ENCODE peak calls at places on chromosomes 2 and 18, in five cellular contexts. One of them, this sample, is unnamed.
A peak's percentile ranks its signal among the peaks of the same experiment; 100 is the strongest.

GRCh38 chr18:47981830-47982229 is 51.4 kb upstream of the SMAD2 start:
- DNase-seq in RWPE1: no peak
- DNase-seq in fibroblast of the aortic adventitia: no peak
- DNase-seq in HFF-Myc: no peak
- DNase-seq in WTC11: no peak
- DNase-seq in this sample: no peak

GRCh38 chr2:179265082-179265575 is 497 bp upstream of the SESTD1 start:
- DNase-seq in fibroblast of the aortic adventitia: peak; percentile 83
- DNase-seq in WTC11: no peak
- DNase-seq in HFF-Myc: no peak
- DNase-seq in RWPE1: no peak
- DNase-seq in this sample: no peak

GRCh38 chr2:219422944-219423534 is 4.9 kb downstream of the DES start:
- DNase-seq in WTC11: no peak
- DNase-seq in HFF-Myc: no peak
- DNase-seq in fibroblast of the aortic adventitia: no peak
- DNase-seq in RWPE1: no peak
- DNase-seq in this sample: no peak

GRCh38 chr2:178267660-178268059 is 73.3 kb downstream of the OSBPL6 start:
- DNase-seq in HFF-Myc: no peak
- DNase-seq in RWPE1: no peak
- DNase-seq in fibroblast of the aortic adventitia: no peak
- DNase-seq in WTC11: no peak
- DNase-seq in this sample: no peak

GRCh38 chr2:235204923-235205322 is 253.1 kb downstream of the SH3BP4 start:
- DNase-seq in fibroblast of the aortic adventitia: no peak
- DNase-seq in WTC11: no peak
- DNase-seq in HFF-Myc: no peak
- DNase-seq in RWPE1: no peak
- DNase-seq in this sample: no peak

GRCh38 chr2:44245068-44245861 is 30.0 kb upstream of the SLC3A1 start:
- DNase-seq in RWPE1: no peak
- DNase-seq in fibroblast of the aortic adventitia: no peak
- DNase-seq in HFF-Myc: no peak
- DNase-seq in WTC11: no peak
- DNase-seq in this sample: peak; percentile 78

GRCh38 chr2:117789505-117789904 is 25.0 kb upstream of the DDX18 start:
- DNase-seq in WTC11: no peak
- DNase-seq in RWPE1: no peak
- DNase-seq in HFF-Myc: no peak
- DNase-seq in fibroblast of the aortic adventitia: no peak
- DNase-seq in this sample: no peak

GRCh38 chr18:26059357-26059756 is 31.1 kb downstream of the SS18 start:
- DNase-seq in WTC11: no peak
- DNase-seq in fibroblast of the aortic adventitia: no peak
- DNase-seq in RWPE1: no peak
- DNase-seq in HFF-Myc: no peak
- DNase-seq in this sample: no peak

GRCh38 chr18:32470136-32470712 is 458 bp downstream of the GAREM1 start:
- DNase-seq in RWPE1: peak; percentile 4
- DNase-seq in fibroblast of the aortic adventitia: peak; percentile 19
- DNase-seq in WTC11: peak; percentile 48
- DNase-seq in HFF-Myc: no peak
- DNase-seq in this sample: no peak

GRCh38 chr2:2933421-2933820 is 444.2 kb downstream of the EIPR1 start:
- DNase-seq in RWPE1: no peak
- DNase-seq in HFF-Myc: no peak
- DNase-seq in fibroblast of the aortic adventitia: no peak
- DNase-seq in WTC11: no peak
- DNase-seq in this sample: no peak

GRCh38 chr2:127574656-127575055 is 39.2 kb downstream of the MYO7B start:
- DNase-seq in HFF-Myc: no peak
- DNase-seq in WTC11: no peak
- DNase-seq in fibroblast of the aortic adventitia: no peak
- DNase-seq in RWPE1: no peak
- DNase-seq in this sample: no peak

GRCh38 chr2:128783896-128784295 is 465.2 kb upstream of the HS6ST1 start:
- DNase-seq in RWPE1: no peak
- DNase-seq in fibroblast of the aortic adventitia: no peak
- DNase-seq in WTC11: no peak
- DNase-seq in HFF-Myc: no peak
- DNase-seq in this sample: no peak

GRCh38 chr2:136051001-136051724 is 65.7 kb upstream of the DARS1 start:
- DNase-seq in WTC11: no peak
- DNase-seq in RWPE1: no peak
- DNase-seq in HFF-Myc: no peak
- DNase-seq in fibroblast of the aortic adventitia: no peak
- DNase-seq in this sample: no peak

GRCh38 chr18:3530807-3531206 is 80.8 kb downstream of the TGIF1 start:
- DNase-seq in WTC11: no peak
- DNase-seq in HFF-Myc: no peak
- DNase-seq in fibroblast of the aortic adventitia: no peak
- DNase-seq in RWPE1: no peak
- DNase-seq in this sample: no peak

GRCh38 chr2:38793511-38793910 is 15.5 kb downstream of the GEMIN6 start:
- DNase-seq in WTC11: no peak
- DNase-seq in fibroblast of the aortic adventitia: no peak
- DNase-seq in RWPE1: no peak
- DNase-seq in HFF-Myc: no peak
- DNase-seq in this sample: no peak

GRCh38 chr2:218821605-218822211 is 9.9 kb downstream of the PRKAG3 start:
- DNase-seq in RWPE1: no peak
- DNase-seq in HFF-Myc: no peak
- DNase-seq in WTC11: no peak
- DNase-seq in fibroblast of the aortic adventitia: no peak
- DNase-seq in this sample: no peak

GRCh38 chr2:40543381-40543780 is 91.5 kb upstream of the SLC8A1 start:
- DNase-seq in HFF-Myc: no peak
- DNase-seq in RWPE1: no peak
- DNase-seq in fibroblast of the aortic adventitia: no peak
- DNase-seq in WTC11: no peak
- DNase-seq in this sample: peak; percentile 31

GRCh38 chr2:75571730-75572430 is 11.1 kb upstream of the EVA1A start:
- DNase-seq in WTC11: no peak
- DNase-seq in RWPE1: no peak
- DNase-seq in fibroblast of the aortic adventitia: peak; percentile 29
- DNase-seq in HFF-Myc: no peak
- DNase-seq in this sample: no peak

GRCh38 chr2:165766326-165766927 is 27.6 kb downstream of the GALNT3 start:
- DNase-seq in HFF-Myc: no peak
- DNase-seq in fibroblast of the aortic adventitia: no peak
- DNase-seq in RWPE1: no peak
- DNase-seq in WTC11: no peak
- DNase-seq in this sample: no peak

GRCh38 chr18:2902327-2902726 is 55.5 kb downstream of the EMILIN2 start:
- DNase-seq in fibroblast of the aortic adventitia: no peak
- DNase-seq in RWPE1: no peak
- DNase-seq in WTC11: no peak
- DNase-seq in HFF-Myc: no peak
- DNase-seq in this sample: no peak

GRCh38 chr2:133765693-133766092 is 197.4 kb upstream of the NCKAP5 start:
- DNase-seq in WTC11: no peak
- DNase-seq in fibroblast of the aortic adventitia: peak; percentile 71
- DNase-seq in RWPE1: no peak
- DNase-seq in HFF-Myc: no peak
- DNase-seq in this sample: no peak

GRCh38 chr2:19035238-19035637 is 323.2 kb downstream of the OSR1 start:
- DNase-seq in RWPE1: no peak
- DNase-seq in HFF-Myc: peak; percentile 45
- DNase-seq in WTC11: no peak
- DNase-seq in fibroblast of the aortic adventitia: peak; percentile 51
- DNase-seq in this sample: no peak

GRCh38 chr18:38900445-38900844 is 1334.8 kb upstream of the CELF4 start:
- DNase-seq in WTC11: no peak
- DNase-seq in HFF-Myc: no peak
- DNase-seq in fibroblast of the aortic adventitia: no peak
- DNase-seq in RWPE1: no peak
- DNase-seq in this sample: no peak

GRCh38 chr2:160666019-160666676 is 172.5 kb upstream of the RBMS1 start:
- DNase-seq in WTC11: no peak
- DNase-seq in HFF-Myc: peak; percentile 97
- DNase-seq in fibroblast of the aortic adventitia: peak; percentile 98
- DNase-seq in RWPE1: peak; percentile 86
- DNase-seq in this sample: peak; percentile 95

GRCh38 chr2:226601881-226602280 is 197.7 kb downstream of the IRS1 start:
- DNase-seq in HFF-Myc: no peak
- DNase-seq in RWPE1: no peak
- DNase-seq in WTC11: no peak
- DNase-seq in fibroblast of the aortic adventitia: peak; percentile 29
- DNase-seq in this sample: no peak

GRCh38 chr2:225824748-225825449 is 425.4 kb downstream of the NYAP2 start:
- DNase-seq in HFF-Myc: no peak
- DNase-seq in WTC11: peak; percentile 25
- DNase-seq in RWPE1: no peak
- DNase-seq in fibroblast of the aortic adventitia: no peak
- DNase-seq in this sample: no peak

GRCh38 chr18:22606563-22607283 is 189.0 kb upstream of the CTAGE1 start:
- DNase-seq in RWPE1: no peak
- DNase-seq in HFF-Myc: no peak
- DNase-seq in WTC11: peak; percentile 19
- DNase-seq in fibroblast of the aortic adventitia: peak; percentile 61
- DNase-seq in this sample: no peak

GRCh38 chr2:155350783-155351580 is 652.5 kb downstream of the KCNJ3 start:
- DNase-seq in fibroblast of the aortic adventitia: no peak
- DNase-seq in WTC11: no peak
- DNase-seq in HFF-Myc: no peak
- DNase-seq in RWPE1: no peak
- DNase-seq in this sample: no peak

GRCh38 chr2:219417374-219417773 is 803 bp upstream of the DES start:
- DNase-seq in WTC11: no peak
- DNase-seq in RWPE1: no peak
- DNase-seq in HFF-Myc: no peak
- DNase-seq in fibroblast of the aortic adventitia: no peak
- DNase-seq in this sample: no peak

GRCh38 chr18:23257686-23258565 is 122.6 kb downstream of the CABLES1 start:
- DNase-seq in HFF-Myc: no peak
- DNase-seq in RWPE1: no peak
- DNase-seq in fibroblast of the aortic adventitia: peak; percentile 71
- DNase-seq in WTC11: no peak
- DNase-seq in this sample: no peak

GRCh38 chr2:215601990-215602721 is 166.3 kb upstream of the FN1 start:
- DNase-seq in WTC11: no peak
- DNase-seq in fibroblast of the aortic adventitia: peak; percentile 86
- DNase-seq in HFF-Myc: no peak
- DNase-seq in RWPE1: no peak
- DNase-seq in this sample: no peak

GRCh38 chr2:241721852-241722251 is 12.6 kb upstream of the D2HGDH start:
- DNase-seq in WTC11: no peak
- DNase-seq in RWPE1: no peak
- DNase-seq in fibroblast of the aortic adventitia: no peak
- DNase-seq in HFF-Myc: no peak
- DNase-seq in this sample: no peak

GRCh38 chr2:70616168-70616694 is 62.6 kb upstream of the TGFA start:
- DNase-seq in HFF-Myc: no peak
- DNase-seq in fibroblast of the aortic adventitia: no peak
- DNase-seq in RWPE1: peak; percentile 85
- DNase-seq in WTC11: no peak
- DNase-seq in this sample: no peak

GRCh38 chr18:28189400-28190239 is 12.7 kb upstream of the CDH2 start:
- DNase-seq in WTC11: peak; percentile 61
- DNase-seq in fibroblast of the aortic adventitia: peak; percentile 84
- DNase-seq in HFF-Myc: no peak
- DNase-seq in RWPE1: no peak
- DNase-seq in this sample: no peak

GRCh38 chr2:241014224-241014623 is 15.8 kb downstream of the SNED1 start:
- DNase-seq in HFF-Myc: no peak
- DNase-seq in WTC11: no peak
- DNase-seq in fibroblast of the aortic adventitia: no peak
- DNase-seq in RWPE1: no peak
- DNase-seq in this sample: no peak

GRCh38 chr2:191838526-191838925 is 8.4 kb downstream of the CAVIN2 start:
- DNase-seq in fibroblast of the aortic adventitia: no peak
- DNase-seq in WTC11: no peak
- DNase-seq in RWPE1: no peak
- DNase-seq in HFF-Myc: no peak
- DNase-seq in this sample: no peak

GRCh38 chr2:191836471-191836852 is 10.4 kb downstream of the CAVIN2 start:
- DNase-seq in RWPE1: no peak
- DNase-seq in WTC11: no peak
- DNase-seq in HFF-Myc: no peak
- DNase-seq in fibroblast of the aortic adventitia: no peak
- DNase-seq in this sample: no peak

GRCh38 chr2:191836853-191837769 is 9.8 kb downstream of the CAVIN2 start:
- DNase-seq in WTC11: no peak
- DNase-seq in RWPE1: no peak
- DNase-seq in fibroblast of the aortic adventitia: no peak
- DNase-seq in HFF-Myc: no peak
- DNase-seq in this sample: no peak

GRCh38 chr2:191840916-191841315 is 6.0 kb downstream of the CAVIN2 start:
- DNase-seq in WTC11: no peak
- DNase-seq in fibroblast of the aortic adventitia: no peak
- DNase-seq in HFF-Myc: no peak
- DNase-seq in RWPE1: no peak
- DNase-seq in this sample: no peak

GRCh38 chr2:191839918-191840804 is 6.7 kb downstream of the CAVIN2 start:
- DNase-seq in HFF-Myc: no peak
- DNase-seq in RWPE1: no peak
- DNase-seq in WTC11: no peak
- DNase-seq in fibroblast of the aortic adventitia: no peak
- DNase-seq in this sample: no peak
- TF ChIP-seq CTCF in HFF-Myc: peak; percentile 9
- TF ChIP-seq CTCF in RWPE1: no peak
- TF ChIP-seq CTCF in WTC11: no peak
- TF ChIP-seq CTCF in fibroblast of the aortic adventitia: no peak
- TF ChIP-seq CTCF in this sample: no peak

DNA sequence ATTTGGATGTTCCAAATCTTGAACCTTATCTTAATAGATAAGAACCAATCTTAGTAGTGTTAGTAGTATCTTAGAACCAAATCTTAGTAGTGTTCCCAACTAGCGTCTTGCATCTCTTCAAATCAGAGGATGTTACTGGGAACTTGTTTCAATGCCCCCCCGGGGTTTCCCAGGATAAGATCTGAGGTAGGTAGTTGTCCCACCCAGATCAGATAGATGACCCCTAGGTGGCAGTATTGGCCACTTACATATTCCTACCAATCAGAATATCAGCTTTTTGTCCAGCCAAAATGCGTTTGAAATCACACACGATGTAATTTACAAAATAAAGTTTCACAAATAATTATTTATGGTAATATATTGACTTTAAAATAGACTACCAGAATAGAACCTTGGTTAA is 314.8 kb downstream of the MBD2 start:
- DNase-seq in HFF-Myc: no peak
- DNase-seq in WTC11: peak; percentile 36
- DNase-seq in fibroblast of the aortic adventitia: peak; percentile 9
- DNase-seq in RWPE1: no peak
- DNase-seq in this sample: no peak
- TF ChIP-seq CTCF in HFF-Myc: peak; percentile 39
- TF ChIP-seq CTCF in WTC11: peak; percentile 35
- TF ChIP-seq CTCF in fibroblast of the aortic adventitia: peak; percentile 23
- TF ChIP-seq CTCF in RWPE1: no peak
- TF ChIP-seq CTCF in this sample: peak; percentile 20

GRCh38 chr2:60292242-60292641 is 261.2 kb downstream of the BCL11A start:
- DNase-seq in fibroblast of the aortic adventitia: no peak
- DNase-seq in HFF-Myc: no peak
- DNase-seq in WTC11: no peak
- DNase-seq in RWPE1: no peak
- DNase-seq in this sample: no peak
- TF ChIP-seq CTCF in fibroblast of the aortic adventitia: no peak
- TF ChIP-seq CTCF in HFF-Myc: no peak
- TF ChIP-seq CTCF in WTC11: no peak
- TF ChIP-seq CTCF in RWPE1: no peak
- TF ChIP-seq CTCF in this sample: no peak

GRCh38 chr2:107069890-107070289 is 183.9 kb upstream of the ST6GAL2 start:
- DNase-seq in WTC11: no peak
- DNase-seq in RWPE1: no peak
- DNase-seq in HFF-Myc: no peak
- DNase-seq in fibroblast of the aortic adventitia: no peak
- DNase-seq in this sample: no peak
- TF ChIP-seq CTCF in WTC11: no peak
- TF ChIP-seq CTCF in RWPE1: no peak
- TF ChIP-seq CTCF in HFF-Myc: no peak
- TF ChIP-seq CTCF in fibroblast of the aortic adventitia: no peak
- TF ChIP-seq CTCF in this sample: no peak